ENCODE peak calls at places on chromosome 5, in four cellular contexts. O is sigmoid colon, C is GM23338, H is BJ. Q is an unnamed sample.

GRCh38 chr5:20145240-20145639 is 157.2 kb upstream of the CDH18 start:
- DNase-seq in O (no peak), C (no peak), H (no peak), Q (no peak)

GRCh38 chr5:172638209-172638768 is 2.8 kb upstream of the NEURL1B start:
- DNase-seq in H (no peak), O (peak; percentile 49), C (no peak), Q (no peak)

GRCh38 chr5:112253478-112254250 is 165.4 kb downstream of the EPB41L4A start:
- DNase-seq in C (peak; percentile 13), H (peak; percentile 5), O (peak; percentile 66), Q (no peak)

GRCh38 chr5:59051938-59052337 is 469.1 kb downstream of the RAB3C start:
- DNase-seq in O (no peak), H (no peak), C (no peak), Q (no peak)

GRCh38 chr5:127472700-127473099 is 44.7 kb upstream of the PRRC1 start:
- DNase-seq in C (no peak), H (no peak), O (no peak), Q (no peak)

GRCh38 chr5:6753851-6754250 is 40.6 kb downstream of the TENT4A start:
- DNase-seq in O (peak; percentile 28), C (no peak), H (no peak), Q (no peak)

GRCh38 chr5:141773779-141774531 is 91.9 kb upstream of the ARAP3 start:
- DNase-seq in C (no peak), O (no peak), H (no peak), Q (peak; percentile 62)

GRCh38 chr5:42579320-42579719 is 156.1 kb downstream of the GHR start:
- DNase-seq in C (no peak), H (no peak), O (no peak), Q (no peak)

GRCh38 chr5:17723876-17724275 is 89.6 kb downstream of the TAF11L14 start:
- DNase-seq in C (no peak), H (no peak), O (no peak), Q (no peak)

GRCh38 chr5:102865510-102866314 is 110.6 kb downstream of the PAM start:
- DNase-seq in C (peak; percentile 91), H (peak; percentile 62), O (peak; percentile 81), Q (peak; percentile 64)

GRCh38 chr5:159764283-159764927 is 151.9 kb upstream of the ADRA1B start:
- DNase-seq in H (peak; percentile 84), C (no peak), O (no peak), Q (no peak)

GRCh38 chr5:72786676-72787075 is 29.8 kb upstream of the TNPO1 start:
- DNase-seq in O (no peak), H (peak; percentile 37), C (no peak), Q (no peak)

GRCh38 chr5:171823269-171823668 is 37.7 kb downstream of the SMIM23 start:
- DNase-seq in H (no peak), C (no peak), O (no peak), Q (no peak)

GRCh38 chr5:104171958-104172357 is 609.4 kb upstream of the NUDT12 start:
- DNase-seq in C (no peak), O (no peak), H (no peak), Q (no peak)

GRCh38 chr5:87020099-87020934 is 247.4 kb upstream of the RASA1 start:
- DNase-seq in C (no peak), H (no peak), O (no peak), Q (no peak)

GRCh38 chr5:112978836-112979235 is 2.2 kb downstream of the DCP2 start:
- DNase-seq in O (no peak), C (no peak), H (no peak), Q (no peak)

GRCh38 chr5:112407240-112407639 is 11.8 kb downstream of the EPB41L4A start:
- DNase-seq in H (no peak), C (no peak), O (no peak), Q (no peak)

GRCh38 chr5:81428446-81428845 is 34.5 kb upstream of the ACOT12 start:
- DNase-seq in C (no peak), O (no peak), H (no peak), Q (no peak)

GRCh38 chr5:179914032-179914755 is 6.5 kb upstream of the TBC1D9B start:
- DNase-seq in C (peak; percentile 14), H (no peak), O (no peak), Q (no peak)

GRCh38 chr5:133538718-133539117 is 73.6 kb downstream of the FSTL4 start:
- DNase-seq in H (no peak), C (no peak), O (no peak), Q (no peak)

GRCh38 chr5:94693043-94693822 is 74.8 kb downstream of the SLF1 start:
- DNase-seq in O (no peak), H (peak; percentile 92), C (peak; percentile 59), Q (no peak)

GRCh38 chr5:111781200-111781599 is 24.2 kb upstream of the NREP start:
- DNase-seq in H (no peak), C (no peak), O (peak; percentile 77), Q (no peak)

GRCh38 chr5:180787025-180787424 is 15.6 kb downstream of the MGAT1 start:
- DNase-seq in H (no peak), C (no peak), O (no peak), Q (peak; percentile 46)

GRCh38 chr5:179400020-179400419 is 54.8 kb upstream of the ADAMTS2 start:
- DNase-seq in O (peak; percentile 34), H (no peak), C (no peak), Q (no peak)

GRCh38 chr5:6377121-6377520 is 1.2 kb downstream of the MED10 start:
- DNase-seq in H (no peak), O (no peak), C (no peak), Q (no peak)

GRCh38 chr5:123273984-123274383 is 149.2 kb downstream of the CEP120 start:
- DNase-seq in H (no peak), O (no peak), C (peak; percentile 11), Q (no peak)

GRCh38 chr5:63094730-63095129 is 516.1 kb downstream of the LRRC70 start:
- DNase-seq in C (no peak), H (no peak), O (no peak), Q (no peak)

GRCh38 chr5:119343766-119344165 is 12.1 kb upstream of the TNFAIP8 start:
- DNase-seq in H (no peak), C (no peak), O (no peak), Q (no peak)

GRCh38 chr5:126851441-126852103 is 74.6 kb downstream of the LMNB1 start:
- DNase-seq in O (peak; percentile 80), H (no peak), C (no peak), Q (no peak)

GRCh38 chr5:122607818-122608217 is 167.1 kb upstream of the SNX2 start:
- DNase-seq in H (no peak), O (no peak), C (no peak), Q (no peak)

GRCh38 chr5:4989121-4989520 is 151.0 kb upstream of the ADAMTS16 start:
- DNase-seq in O (no peak), H (no peak), C (no peak), Q (no peak)
- H3K27me3 ChIP-seq in O (no peaks in the 10 kb centered on the region), H (no peaks in the 10 kb centered on the region), C (no peaks in the 10 kb centered on the region), Q (no peaks in the 10 kb centered on the region)

GRCh38 chr5:150860422-150860821 is 14.1 kb downstream of the IRGM start:
- DNase-seq in H (no peak), O (no peak), C (no peak), Q (no peak)
- H3K36me3 ChIP-seq in H (no peaks in the 10 kb centered on the region), O (no peaks in the 10 kb centered on the region), C (no peaks in the 10 kb centered on the region), Q (no peaks in the 10 kb centered on the region)

GRCh38 chr5:131782717-131783116 is 14.1 kb downstream of the FNIP1 start:
- DNase-seq in C (no peak), H (no peak), O (no peak), Q (no peak)
- H3K4me3 ChIP-seq in C (no peak overlapping the region), H (no peak overlapping the region), O (no peak overlapping the region), Q (no peak overlapping the region)

GRCh38 chr5:176628406-176629228 is 1.7 kb downstream of the SNCB start:
- DNase-seq in H (no peak), C (no peak), O (no peak), Q (peak; percentile 73)
- H3K27me3 ChIP-seq in H (peaks cover 48% of the 10 kb centered on the region), C (peaks cover 41% of the 10 kb centered on the region), O (peaks cover 32% of the 10 kb centered on the region), Q (peaks cover 35% of the 10 kb centered on the region)

GRCh38 chr5:154797762-154798161 is 42.6 kb downstream of the LARP1 start:
- DNase-seq in O (no peak), H (no peak), C (no peak), Q (no peak)

GRCh38 chr5:154800582-154800981 is 45.4 kb downstream of the LARP1 start:
- DNase-seq in C (no peak), H (no peak), O (no peak), Q (no peak)

GRCh38 chr5:154801083-154801482 is 45.9 kb downstream of the LARP1 start:
- DNase-seq in O (no peak), H (no peak), C (no peak), Q (no peak)

GRCh38 chr5:154806176-154806575 is 44.2 kb downstream of the FAXDC2 start:
- DNase-seq in C (no peak), O (no peak), H (no peak), Q (no peak)

DNA sequence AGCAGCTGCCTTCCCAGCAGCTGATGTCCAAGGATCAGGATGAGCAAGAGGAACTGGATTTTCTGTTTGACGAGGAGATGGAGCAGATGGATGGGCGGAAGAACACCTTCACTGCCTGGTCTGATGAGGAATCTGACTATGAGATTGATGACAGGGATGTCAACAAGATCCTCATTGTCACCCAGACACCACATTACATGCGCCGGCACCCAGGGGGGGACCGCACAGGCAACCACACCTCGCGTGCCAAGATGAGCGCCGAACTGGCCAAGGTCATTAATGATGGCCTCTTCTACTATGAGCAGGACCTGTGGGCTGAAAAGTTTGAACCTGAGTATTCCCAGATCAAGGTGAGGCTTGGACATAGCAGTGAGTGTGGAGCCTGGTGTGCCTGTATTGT is 46.9 kb downstream of the LARP1 start:
- DNase-seq in O (no peak), H (no peak), C (no peak), Q (no peak)
- H3K36me3 ChIP-seq in O (peaks cover 89% of the 10 kb centered on the region), H (peaks cover 44% of the 10 kb centered on the region), C (peaks cover 99% of the 10 kb centered on the region), Q (peaks cover 79% of the 10 kb centered on the region)

DNA sequence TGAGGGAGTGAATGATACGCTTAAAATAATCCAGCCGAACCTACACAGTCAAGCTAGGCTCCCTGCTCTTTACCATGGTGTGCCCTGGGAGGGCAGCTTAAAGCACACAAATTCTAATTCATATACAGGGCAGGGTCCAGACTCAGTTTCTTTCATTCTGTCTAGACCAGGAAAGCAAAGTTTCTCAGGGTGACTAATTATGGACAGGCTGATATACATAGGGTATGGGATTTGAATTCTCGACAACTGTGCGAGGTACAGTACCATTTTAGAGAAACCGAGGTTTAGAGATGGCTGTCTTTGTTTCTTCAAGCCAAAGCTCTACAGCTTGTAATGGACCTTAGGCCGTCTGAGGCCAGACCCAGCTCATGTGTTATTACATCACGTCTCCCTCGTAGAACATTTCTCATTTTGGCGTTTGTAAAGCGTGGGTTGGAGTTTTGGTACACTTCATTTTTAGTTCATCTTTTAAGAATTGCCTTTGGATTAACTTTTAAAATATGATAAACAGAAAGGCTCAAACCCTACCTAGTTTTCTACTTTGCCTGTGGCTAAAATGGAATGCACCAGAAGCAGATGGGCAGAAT is 2.8 kb downstream of the PTGER4 start:
- DNase-seq in H (no peak), O (peak; percentile 74), C (no peak), Q (no peak)
- H3K4me3 ChIP-seq in H (no peak overlapping the region), O (peak overlapping the region; percentile 84), C (peak overlapping the region; percentile 57), Q (no peak overlapping the region)

Q was measured in H7.